ENCODE peak calls at places on chromosomes 3 and 15, in four cellular contexts. Y, H, P and F are unnamed samples.

GRCh38 chr3:186241910-186242821 is 119.9 kb downstream of the DGKG start:
- DNase-seq in Y (peak), H (peak), P (peak), F (no peak)

GRCh38 chr3:188276366-188276765 is 122.4 kb downstream of the LPP start:
- DNase-seq in Y (no peak), H (no peak), P (no peak), F (no peak)

GRCh38 chr15:68396068-68396467 is 35.9 kb downstream of the ITGA11 start:
- DNase-seq in Y (no peak), H (no peak), P (no peak), F (no peak)

GRCh38 chr3:46501702-46502101 is 3.9 kb downstream of the RTP3 start:
- DNase-seq in Y (peak), H (no peak), P (peak), F (no peak)

GRCh38 chr15:59367022-59367451 is 5.6 kb downstream of the MYO1E start:
- DNase-seq in Y (no peak), H (no peak), P (no peak), F (no peak)

GRCh38 chr3:31091748-31092147 is 197.3 kb upstream of the GADL1 start:
- DNase-seq in Y (no peak), H (no peak), P (no peak), F (no peak)

GRCh38 chr15:84748274-84749110 is at the start of gene ZNF592:
- DNase-seq in Y (peak), H (peak), P (peak), F (peak)

GRCh38 chr3:129413687-129414506 is 14.5 kb downstream of the EFCAB12 start:
- DNase-seq in Y (peak), H (no peak), P (peak), F (no peak)

GRCh38 chr3:120353463-120353862 is 4.3 kb upstream of the LRRC58 start:
- DNase-seq in Y (no peak), H (no peak), P (no peak), F (no peak)

GRCh38 chr3:136249593-136250225 is 431 bp upstream of the PCCB start:
- DNase-seq in Y (peak), H (no peak), P (no peak), F (no peak)

GRCh38 chr3:98598492-98598891 is 5.1 kb upstream of the CPOX start:
- DNase-seq in Y (no peak), H (no peak), P (no peak), F (no peak)

GRCh38 chr3:113255100-113255853 is 43.9 kb downstream of the BOC start:
- DNase-seq in Y (peak), H (no peak), P (no peak), F (no peak)

GRCh38 chr15:99151156-99151555 is 46.3 kb downstream of the SYNM start:
- DNase-seq in Y (peak), H (no peak), P (no peak), F (no peak)

GRCh38 chr15:89179966-89180875 is 41.2 kb downstream of the RLBP1 start:
- DNase-seq in Y (no peak), H (no peak), P (no peak), F (no peak)

GRCh38 chr3:177114253-177114652 is 83.0 kb downstream of the TBL1XR1 start:
- DNase-seq in Y (no peak), H (no peak), P (no peak), F (no peak)

GRCh38 chr15:89758283-89758682 is 7.2 kb upstream of the MESP1 start:
- DNase-seq in Y (peak), H (no peak), P (no peak), F (no peak)

GRCh38 chr3:157920804-157921203 is 185.4 kb downstream of the SHOX2 start:
- DNase-seq in Y (no peak), H (no peak), P (peak), F (no peak)